ENCODE peak calls at places on chromosomes 6 and 20, in four cellular contexts. B, L, J and O are unnamed samples.

GRCh38 chr20:47358672-47359532 is 2.4 kb upstream of the ZMYND8 start:
- DNase-seq in B (peak; percentile 43), L (peak; percentile 90), J (peak; percentile 94), O (peak; percentile 95)

GRCh38 chr6:117536317-117536716 is 53.8 kb downstream of the DCBLD1 start:
- DNase-seq in B (no peak), L (no peak), J (no peak), O (no peak)

GRCh38 chr20:37755665-37756064 is 61.8 kb downstream of the CTNNBL1 start:
- DNase-seq in B (no peak), L (no peak), J (no peak), O (no peak)

GRCh38 chr20:41249781-41250281 is 67.7 kb downstream of the ZHX3 start:
- DNase-seq in B (no peak), L (peak; percentile 67), J (no peak), O (peak; percentile 60)

GRCh38 chr6:20202070-20202658 is 10.1 kb downstream of the MBOAT1 start:
- DNase-seq in B (peak; percentile 21), L (peak; percentile 47), J (no peak), O (peak; percentile 69)

GRCh38 chr6:165298426-165298825 is 11.0 kb downstream of the C6orf118 start:
- DNase-seq in B (no peak), L (no peak), J (no peak), O (no peak)

GRCh38 chr6:79810153-79810806 is 137.1 kb downstream of the ELOVL4 start:
- DNase-seq in B (no peak), L (no peak), J (no peak), O (no peak)

GRCh38 chr6:132153221-132153896 is 202.2 kb upstream of the CCN2 start:
- DNase-seq in B (no peak), L (no peak), J (no peak), O (no peak)

GRCh38 chr6:148417045-148417444 is 74.4 kb downstream of the SASH1 start:
- DNase-seq in B (no peak), L (no peak), J (no peak), O (no peak)

GRCh38 chr6:37576336-37576737 is 76.6 kb upstream of the CCDC167 start:
- DNase-seq in B (no peak), L (peak; percentile 83), J (no peak), O (peak; percentile 72)

GRCh38 chr6:129929433-129929832 is 68.3 kb upstream of the TMEM244 start:
- DNase-seq in B (no peak), L (no peak), J (no peak), O (peak; percentile 65)

GRCh38 chr6:28142446-28142845 is 763 bp downstream of the ZKSCAN8 start:
- DNase-seq in B (no peak), L (no peak), J (no peak), O (no peak)

GRCh38 chr6:160421854-160422253 is 73.7 kb downstream of the SLC22A3 start:
- DNase-seq in B (no peak), L (no peak), J (no peak), O (no peak)

GRCh38 chr20:62126141-62126540 is 3.9 kb downstream of the LSM14B start:
- DNase-seq in B (no peak), L (no peak), J (no peak), O (no peak)

GRCh38 chr6:26122402-26122792 is 35.2 kb downstream of the HFE start:
- DNase-seq in B (no peak), L (no peak), J (peak; percentile 48), O (peak; percentile 49)

GRCh38 chr6:113596477-113596876 is 260.7 kb upstream of the MARCKS start:
- DNase-seq in B (no peak), L (no peak), J (no peak), O (no peak)

GRCh38 chr20:17967595-17968365 is 814 bp downstream of the SNX5 start:
- DNase-seq in B (no peak), L (no peak), J (peak; percentile 49), O (peak; percentile 56)

GRCh38 chr20:40563296-40563950 is 125.6 kb downstream of the MAFB start:
- DNase-seq in B (no peak), L (no peak), J (peak; percentile 95), O (peak; percentile 97)

GRCh38 chr20:11766961-11767360 is 150.7 kb upstream of the BTBD3 start:
- DNase-seq in B (no peak), L (no peak), J (no peak), O (no peak)

GRCh38 chr6:84282566-84282965 is 55.1 kb upstream of the CEP162 start:
- DNase-seq in B (no peak), L (no peak), J (no peak), O (peak; percentile 60)

GRCh38 chr6:113671440-113671839 is 185.7 kb upstream of the MARCKS start:
- DNase-seq in B (peak; percentile 17), L (no peak), J (no peak), O (no peak)

GRCh38 chr6:68779366-68779765 is 144.3 kb downstream of the ADGRB3 start:
- DNase-seq in B (no peak), L (no peak), J (no peak), O (no peak)

GRCh38 chr6:30614044-30614842 is 2.8 kb downstream of the PPP1R10 start:
- DNase-seq in B (no peak), L (no peak), J (no peak), O (no peak)

GRCh38 chr20:41889125-41889870 is 271.1 kb upstream of the CHD6 start:
- DNase-seq in B (no peak), L (no peak), J (no peak), O (no peak)

GRCh38 chr6:7112741-7113313 is 5.1 kb downstream of the RREB1 start:
- DNase-seq in B (no peak), L (no peak), J (peak; percentile 63), O (peak; percentile 20)

GRCh38 chr6:3235969-3236368 is 8.5 kb upstream of the TUBB2B start:
- DNase-seq in B (no peak), L (no peak), J (no peak), O (no peak)